ENCODE peak calls at places on chromosomes 3 and 15, in eight cellular contexts. One of them, this sample, is unnamed.

GRCh38 chr3:54698059-54698458 is 229.8 kb downstream of the LRTM1 start:
- DNase-seq in CD8-positive, alpha-beta T cell: no peak
- DNase-seq in IMR-90: no peak
- DNase-seq in AG04450: no peak
- DNase-seq in HL-60: no peak
- DNase-seq in thoracic aorta: no peak
- DNase-seq in psoas muscle: no peak
- DNase-seq in OCI-LY7: no peak
- DNase-seq in this sample: no peak

GRCh38 chr15:50365570-50365969 is 10.6 kb upstream of the GABPB1 start:
- DNase-seq in CD8-positive, alpha-beta T cell: no peak
- DNase-seq in IMR-90: no peak
- DNase-seq in AG04450: no peak
- DNase-seq in HL-60: no peak
- DNase-seq in thoracic aorta: no peak
- DNase-seq in psoas muscle: no peak
- DNase-seq in OCI-LY7: no peak
- DNase-seq in this sample: no peak

GRCh38 chr3:137762674-137763593 is 1.2 kb upstream of the SOX14 start:
- DNase-seq in CD8-positive, alpha-beta T cell: no peak
- DNase-seq in IMR-90: no peak
- DNase-seq in AG04450: no peak
- DNase-seq in HL-60: no peak
- DNase-seq in thoracic aorta: no peak
- DNase-seq in psoas muscle: no peak
- DNase-seq in OCI-LY7: no peak
- DNase-seq in this sample: no peak

GRCh38 chr3:66083096-66083960 is 44.6 kb upstream of the MAGI1 start:
- DNase-seq in CD8-positive, alpha-beta T cell: no peak
- DNase-seq in IMR-90: no peak
- DNase-seq in AG04450: no peak
- DNase-seq in HL-60: no peak
- DNase-seq in thoracic aorta: no peak
- DNase-seq in psoas muscle: no peak
- DNase-seq in OCI-LY7: no peak
- DNase-seq in this sample: no peak

GRCh38 chr15:82621970-82622369 is 25.2 kb downstream of the CPEB1 start:
- DNase-seq in CD8-positive, alpha-beta T cell: no peak
- DNase-seq in IMR-90: no peak
- DNase-seq in AG04450: no peak
- DNase-seq in HL-60: no peak
- DNase-seq in thoracic aorta: no peak
- DNase-seq in psoas muscle: no peak
- DNase-seq in OCI-LY7: no peak
- DNase-seq in this sample: no peak

GRCh38 chr3:104127830-104128229 is 1238.9 kb upstream of the ALCAM start:
- DNase-seq in CD8-positive, alpha-beta T cell: no peak
- DNase-seq in IMR-90: no peak
- DNase-seq in AG04450: no peak
- DNase-seq in HL-60: no peak
- DNase-seq in thoracic aorta: no peak
- DNase-seq in psoas muscle: no peak
- DNase-seq in OCI-LY7: no peak
- DNase-seq in this sample: no peak

GRCh38 chr15:57436961-57437360 is 60.7 kb downstream of the CGNL1 start:
- DNase-seq in CD8-positive, alpha-beta T cell: no peak
- DNase-seq in IMR-90: no peak
- DNase-seq in AG04450: no peak
- DNase-seq in HL-60: no peak
- DNase-seq in thoracic aorta: no peak
- DNase-seq in psoas muscle: no peak
- DNase-seq in OCI-LY7: no peak
- DNase-seq in this sample: peak

GRCh38 chr3:72696815-72697214 is 151.4 kb downstream of the SHQ1 start:
- DNase-seq in CD8-positive, alpha-beta T cell: no peak
- DNase-seq in IMR-90: no peak
- DNase-seq in AG04450: no peak
- DNase-seq in HL-60: no peak
- DNase-seq in thoracic aorta: no peak
- DNase-seq in psoas muscle: no peak
- DNase-seq in OCI-LY7: no peak
- DNase-seq in this sample: no peak

GRCh38 chr3:63961891-63962290 is 49.7 kb upstream of the SCAANT1 start:
- DNase-seq in CD8-positive, alpha-beta T cell: no peak
- DNase-seq in IMR-90: peak
- DNase-seq in AG04450: no peak
- DNase-seq in HL-60: peak
- DNase-seq in thoracic aorta: no peak
- DNase-seq in psoas muscle: no peak
- DNase-seq in OCI-LY7: peak
- DNase-seq in this sample: no peak

GRCh38 chr3:149886957-149887356 is 73.9 kb downstream of the RNF13 start:
- DNase-seq in CD8-positive, alpha-beta T cell: no peak
- DNase-seq in IMR-90: no peak
- DNase-seq in AG04450: no peak
- DNase-seq in HL-60: no peak
- DNase-seq in thoracic aorta: no peak
- DNase-seq in psoas muscle: no peak
- DNase-seq in OCI-LY7: no peak
- DNase-seq in this sample: no peak

GRCh38 chr3:130539005-130539404 is 22.0 kb downstream of the COL6A6 start:
- DNase-seq in CD8-positive, alpha-beta T cell: no peak
- DNase-seq in IMR-90: peak
- DNase-seq in AG04450: no peak
- DNase-seq in HL-60: peak
- DNase-seq in thoracic aorta: no peak
- DNase-seq in psoas muscle: no peak
- DNase-seq in OCI-LY7: peak
- DNase-seq in this sample: peak

GRCh38 chr15:78131295-78132021 is at the start of gene CIB2:
- DNase-seq in CD8-positive, alpha-beta T cell: peak
- DNase-seq in IMR-90: peak
- DNase-seq in AG04450: peak
- DNase-seq in HL-60: peak
- DNase-seq in thoracic aorta: no peak
- DNase-seq in psoas muscle: peak
- DNase-seq in OCI-LY7: peak
- DNase-seq in this sample: peak

GRCh38 chr15:37931868-37932267 is 2.6 kb upstream of the TMCO5A start:
- DNase-seq in CD8-positive, alpha-beta T cell: no peak
- DNase-seq in IMR-90: peak
- DNase-seq in AG04450: peak
- DNase-seq in HL-60: no peak
- DNase-seq in thoracic aorta: no peak
- DNase-seq in psoas muscle: no peak
- DNase-seq in OCI-LY7: no peak
- DNase-seq in this sample: no peak

GRCh38 chr3:99119312-99119810 is 217.9 kb upstream of the DCBLD2 start:
- DNase-seq in CD8-positive, alpha-beta T cell: no peak
- DNase-seq in IMR-90: peak
- DNase-seq in AG04450: no peak
- DNase-seq in HL-60: no peak
- DNase-seq in thoracic aorta: no peak
- DNase-seq in psoas muscle: no peak
- DNase-seq in OCI-LY7: no peak
- DNase-seq in this sample: no peak

GRCh38 chr15:27847775-27848710 is 251.1 kb downstream of the OCA2 start:
- DNase-seq in CD8-positive, alpha-beta T cell: no peak
- DNase-seq in IMR-90: no peak
- DNase-seq in AG04450: no peak
- DNase-seq in HL-60: no peak
- DNase-seq in thoracic aorta: no peak
- DNase-seq in psoas muscle: no peak
- DNase-seq in OCI-LY7: no peak
- DNase-seq in this sample: no peak

GRCh38 chr3:190266265-190266914 is 55.9 kb downstream of the CLDN1 start:
- DNase-seq in CD8-positive, alpha-beta T cell: no peak
- DNase-seq in IMR-90: no peak
- DNase-seq in AG04450: no peak
- DNase-seq in HL-60: no peak
- DNase-seq in thoracic aorta: no peak
- DNase-seq in psoas muscle: no peak
- DNase-seq in OCI-LY7: no peak
- DNase-seq in this sample: no peak
- H3K4me3 ChIP-seq in CD8-positive, alpha-beta T cell: no peak
- H3K4me3 ChIP-seq in IMR-90: no peak
- H3K4me3 ChIP-seq in AG04450: no peak
- H3K4me3 ChIP-seq in HL-60: no peak
- H3K4me3 ChIP-seq in thoracic aorta: no peak
- H3K4me3 ChIP-seq in psoas muscle: no peak
- H3K4me3 ChIP-seq in OCI-LY7: no peak
- H3K4me3 ChIP-seq in this sample: no peak

GRCh38 chr15:89428246-89428645 is 68.1 kb downstream of the RHCG start:
- DNase-seq in CD8-positive, alpha-beta T cell: no peak
- DNase-seq in IMR-90: no peak
- DNase-seq in AG04450: no peak
- DNase-seq in HL-60: no peak
- DNase-seq in thoracic aorta: no peak
- DNase-seq in psoas muscle: no peak
- DNase-seq in OCI-LY7: no peak
- DNase-seq in this sample: no peak

GRCh38 chr15:89433686-89434085 is 62.7 kb downstream of the RHCG start:
- DNase-seq in CD8-positive, alpha-beta T cell: no peak
- DNase-seq in IMR-90: no peak
- DNase-seq in AG04450: no peak
- DNase-seq in HL-60: no peak
- DNase-seq in thoracic aorta: no peak
- DNase-seq in psoas muscle: no peak
- DNase-seq in OCI-LY7: no peak
- DNase-seq in this sample: no peak

GRCh38 chr15:89429986-89430385 is 66.4 kb downstream of the RHCG start:
- DNase-seq in CD8-positive, alpha-beta T cell: no peak
- DNase-seq in IMR-90: no peak
- DNase-seq in AG04450: no peak
- DNase-seq in HL-60: no peak
- DNase-seq in thoracic aorta: no peak
- DNase-seq in psoas muscle: no peak
- DNase-seq in OCI-LY7: no peak
- DNase-seq in this sample: no peak

GRCh38 chr15:89429023-89429422 is 67.4 kb downstream of the RHCG start:
- DNase-seq in CD8-positive, alpha-beta T cell: no peak
- DNase-seq in IMR-90: no peak
- DNase-seq in AG04450: no peak
- DNase-seq in HL-60: peak
- DNase-seq in thoracic aorta: no peak
- DNase-seq in psoas muscle: no peak
- DNase-seq in OCI-LY7: no peak
- DNase-seq in this sample: no peak

DNA sequence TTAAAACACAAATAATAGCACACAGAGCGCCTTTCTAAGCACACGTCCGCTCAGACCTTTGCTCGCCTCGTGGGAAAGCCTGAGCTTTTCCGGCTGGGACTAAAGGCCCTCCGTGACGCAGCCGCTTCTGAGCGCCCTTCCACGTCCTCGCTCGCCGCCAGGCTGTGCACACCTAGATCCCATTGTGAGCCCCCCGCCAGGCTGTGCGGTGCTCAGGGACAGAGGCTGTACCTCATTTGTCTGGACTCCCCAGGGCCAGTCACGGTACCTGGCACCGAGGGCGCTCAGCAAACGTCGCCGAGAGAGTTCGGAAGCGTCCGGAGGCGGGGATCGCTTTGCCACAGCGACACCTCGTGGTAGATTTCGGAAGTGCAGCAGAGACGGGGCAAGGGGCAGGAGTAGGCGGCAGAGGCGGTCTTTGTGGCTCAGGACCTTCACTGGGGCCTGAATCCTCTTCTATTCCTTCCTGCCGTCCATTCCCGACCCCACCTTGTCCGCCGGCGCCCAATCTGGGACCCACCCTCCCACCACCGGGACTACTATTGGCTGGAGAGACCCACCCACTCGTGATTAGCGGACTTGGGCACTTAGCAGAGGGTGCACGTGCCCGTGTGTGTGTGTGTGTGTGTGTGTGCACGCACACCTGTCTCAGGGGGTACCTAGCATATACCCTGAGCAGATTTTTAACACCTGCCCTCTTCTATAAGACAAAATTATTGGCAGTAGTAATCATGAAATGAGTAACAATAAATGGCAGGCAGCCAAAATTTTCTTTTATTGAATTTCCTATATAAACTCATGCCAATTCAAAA is 65.6 kb downstream of the RHCG start:
- DNase-seq in CD8-positive, alpha-beta T cell: peak
- DNase-seq in IMR-90: peak
- DNase-seq in AG04450: peak
- DNase-seq in HL-60: peak
- DNase-seq in thoracic aorta: peak
- DNase-seq in psoas muscle: peak
- DNase-seq in OCI-LY7: peak
- DNase-seq in this sample: peak
- TF ChIP-seq CTCF in CD8-positive, alpha-beta T cell: peak
- TF ChIP-seq CTCF in IMR-90: peak
- TF ChIP-seq CTCF in AG04450: peak
- TF ChIP-seq CTCF in HL-60: peak
- TF ChIP-seq CTCF in thoracic aorta: peak
- TF ChIP-seq CTCF in psoas muscle: peak
- TF ChIP-seq CTCF in OCI-LY7: peak
- TF ChIP-seq CTCF in this sample: peak

DNA sequence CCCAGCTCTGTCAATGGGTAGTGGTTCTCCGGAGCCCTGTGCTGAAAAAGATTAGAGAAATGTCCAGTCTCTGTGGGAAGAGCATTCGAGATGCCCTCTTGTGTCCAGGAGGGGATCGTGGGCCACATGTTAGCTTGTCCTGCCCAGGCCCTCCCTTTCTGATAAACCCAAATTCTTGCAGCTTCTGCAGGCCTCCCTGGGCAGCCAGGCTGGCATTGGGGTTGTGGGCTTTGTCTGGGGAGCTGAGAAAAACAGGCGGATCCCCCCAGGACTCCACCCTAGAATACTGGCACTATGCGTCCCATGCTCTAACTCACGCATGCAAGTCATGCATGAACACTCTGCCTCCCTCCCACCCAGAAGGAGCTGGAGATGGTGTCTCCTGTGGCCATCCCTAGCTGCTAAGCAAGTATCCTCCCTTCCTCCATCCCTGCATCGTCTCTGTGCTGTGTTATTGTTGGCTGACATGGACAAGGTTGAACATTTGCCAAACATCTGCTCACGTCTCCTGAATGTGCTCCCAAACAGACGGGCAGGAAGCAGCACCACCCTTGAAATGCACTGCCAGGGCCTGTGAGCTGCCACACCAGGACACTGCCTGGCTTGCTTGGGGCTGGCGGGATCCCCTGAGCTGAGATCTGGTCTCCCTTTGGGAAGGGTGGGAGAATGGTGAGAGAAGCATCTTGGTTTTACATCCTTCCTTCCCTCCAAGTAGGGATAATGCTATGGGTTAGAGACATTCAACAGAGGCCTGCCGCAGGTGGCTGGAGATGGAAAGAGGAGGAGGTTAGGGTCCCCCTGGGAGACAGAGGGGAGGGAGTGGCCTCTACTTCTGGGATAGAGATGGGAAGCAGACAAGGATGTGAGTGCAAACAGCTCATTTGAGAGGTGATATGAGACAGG is 26.5 kb downstream of the CFAP161 start:
- DNase-seq in CD8-positive, alpha-beta T cell: no peak
- DNase-seq in IMR-90: peak
- DNase-seq in AG04450: peak
- DNase-seq in HL-60: no peak
- DNase-seq in thoracic aorta: no peak
- DNase-seq in psoas muscle: peak
- DNase-seq in OCI-LY7: no peak
- DNase-seq in this sample: peak
- H3K27ac ChIP-seq in CD8-positive, alpha-beta T cell: no peak
- H3K27ac ChIP-seq in IMR-90: peak
- H3K27ac ChIP-seq in AG04450: peak
- H3K27ac ChIP-seq in HL-60: no peak
- H3K27ac ChIP-seq in thoracic aorta: no peak
- H3K27ac ChIP-seq in psoas muscle: peak
- H3K27ac ChIP-seq in OCI-LY7: no peak
- H3K27ac ChIP-seq in this sample: no peak

GRCh38 chr3:112634786-112635541 is 6.0 kb downstream of the CCDC80 start:
- DNase-seq in CD8-positive, alpha-beta T cell: no peak
- DNase-seq in IMR-90: peak
- DNase-seq in AG04450: no peak
- DNase-seq in HL-60: no peak
- DNase-seq in thoracic aorta: no peak
- DNase-seq in psoas muscle: no peak
- DNase-seq in OCI-LY7: peak
- DNase-seq in this sample: no peak
- H3K4me3 ChIP-seq in CD8-positive, alpha-beta T cell: no peak
- H3K4me3 ChIP-seq in IMR-90: peak
- H3K4me3 ChIP-seq in AG04450: peak
- H3K4me3 ChIP-seq in HL-60: no peak
- H3K4me3 ChIP-seq in thoracic aorta: peak
- H3K4me3 ChIP-seq in psoas muscle: peak
- H3K4me3 ChIP-seq in OCI-LY7: no peak
- H3K4me3 ChIP-seq in this sample: no peak

This sample was measured in thyroid gland.